ENCODE peak calls at places on chromosomes 2 and 18, in eight cellular contexts. One of them, this sample, is unnamed.

GRCh38 chr2:150526827-150527226 is 39.4 kb upstream of the RND3 start:
- DNase-seq in effector CD4-positive, alpha-beta T cell: no peak
- DNase-seq in HCEC 1CT: peak
- DNase-seq in left ventricle myocardium inferior: no peak
- DNase-seq in activated naive CD8-positive, alpha-beta T cell treated with anti-CD3 and anti-CD28 coated beads for 36 hours: no peak
- DNase-seq in stimulated activated CD8-positive, alpha-beta memory T cell treated with anti-CD3 and anti-CD28 coated beads, Interleukin-15, amount 100 ng/mL, for 48 hours: no peak
- DNase-seq in central memory CD4-positive, alpha-beta T cell: no peak
- DNase-seq in H54: peak
- DNase-seq in this sample: no peak

GRCh38 chr2:232634319-232635150 is 1.1 kb downstream of the EFHD1 start:
- DNase-seq in central memory CD4-positive, alpha-beta T cell: no peak
- DNase-seq in left ventricle myocardium inferior: peak
- DNase-seq in HCEC 1CT: no peak
- DNase-seq in effector CD4-positive, alpha-beta T cell: no peak
- DNase-seq in stimulated activated CD8-positive, alpha-beta memory T cell treated with anti-CD3 and anti-CD28 coated beads, Interleukin-15, amount 100 ng/mL, for 48 hours: no peak
- DNase-seq in activated naive CD8-positive, alpha-beta T cell treated with anti-CD3 and anti-CD28 coated beads for 36 hours: no peak
- DNase-seq in H54: no peak
- DNase-seq in this sample: no peak

GRCh38 chr18:49020129-49020528 is 69.4 kb upstream of the SMAD7 start:
- DNase-seq in H54: no peak
- DNase-seq in HCEC 1CT: no peak
- DNase-seq in stimulated activated CD8-positive, alpha-beta memory T cell treated with anti-CD3 and anti-CD28 coated beads, Interleukin-15, amount 100 ng/mL, for 48 hours: no peak
- DNase-seq in effector CD4-positive, alpha-beta T cell: no peak
- DNase-seq in activated naive CD8-positive, alpha-beta T cell treated with anti-CD3 and anti-CD28 coated beads for 36 hours: no peak
- DNase-seq in left ventricle myocardium inferior: no peak
- DNase-seq in central memory CD4-positive, alpha-beta T cell: no peak
- DNase-seq in this sample: no peak

GRCh38 chr2:203600286-203600685 is 65.2 kb upstream of the RAPH1 start:
- DNase-seq in effector CD4-positive, alpha-beta T cell: no peak
- DNase-seq in left ventricle myocardium inferior: no peak
- DNase-seq in stimulated activated CD8-positive, alpha-beta memory T cell treated with anti-CD3 and anti-CD28 coated beads, Interleukin-15, amount 100 ng/mL, for 48 hours: no peak
- DNase-seq in central memory CD4-positive, alpha-beta T cell: no peak
- DNase-seq in HCEC 1CT: no peak
- DNase-seq in H54: no peak
- DNase-seq in activated naive CD8-positive, alpha-beta T cell treated with anti-CD3 and anti-CD28 coated beads for 36 hours: no peak
- DNase-seq in this sample: no peak

GRCh38 chr2:226308981-226309380 is 490.6 kb downstream of the IRS1 start:
- DNase-seq in activated naive CD8-positive, alpha-beta T cell treated with anti-CD3 and anti-CD28 coated beads for 36 hours: no peak
- DNase-seq in H54: no peak
- DNase-seq in left ventricle myocardium inferior: no peak
- DNase-seq in effector CD4-positive, alpha-beta T cell: no peak
- DNase-seq in HCEC 1CT: peak
- DNase-seq in central memory CD4-positive, alpha-beta T cell: no peak
- DNase-seq in stimulated activated CD8-positive, alpha-beta memory T cell treated with anti-CD3 and anti-CD28 coated beads, Interleukin-15, amount 100 ng/mL, for 48 hours: no peak
- DNase-seq in this sample: no peak

GRCh38 chr2:25879133-25879730 is 945 bp upstream of the ASXL2 start:
- DNase-seq in HCEC 1CT: peak
- DNase-seq in H54: no peak
- DNase-seq in central memory CD4-positive, alpha-beta T cell: no peak
- DNase-seq in activated naive CD8-positive, alpha-beta T cell treated with anti-CD3 and anti-CD28 coated beads for 36 hours: no peak
- DNase-seq in left ventricle myocardium inferior: no peak
- DNase-seq in stimulated activated CD8-positive, alpha-beta memory T cell treated with anti-CD3 and anti-CD28 coated beads, Interleukin-15, amount 100 ng/mL, for 48 hours: no peak
- DNase-seq in effector CD4-positive, alpha-beta T cell: no peak
- DNase-seq in this sample: no peak

GRCh38 chr18:79883461-79884295 is 67.8 kb downstream of the SLC66A2 start:
- DNase-seq in HCEC 1CT: no peak
- DNase-seq in left ventricle myocardium inferior: no peak
- DNase-seq in H54: no peak
- DNase-seq in activated naive CD8-positive, alpha-beta T cell treated with anti-CD3 and anti-CD28 coated beads for 36 hours: no peak
- DNase-seq in stimulated activated CD8-positive, alpha-beta memory T cell treated with anti-CD3 and anti-CD28 coated beads, Interleukin-15, amount 100 ng/mL, for 48 hours: no peak
- DNase-seq in central memory CD4-positive, alpha-beta T cell: no peak
- DNase-seq in effector CD4-positive, alpha-beta T cell: no peak
- DNase-seq in this sample: no peak

GRCh38 chr2:241870611-241871537 is 1.3 kb downstream of the RTP5 start:
- DNase-seq in HCEC 1CT: no peak
- DNase-seq in stimulated activated CD8-positive, alpha-beta memory T cell treated with anti-CD3 and anti-CD28 coated beads, Interleukin-15, amount 100 ng/mL, for 48 hours: no peak
- DNase-seq in H54: no peak
- DNase-seq in central memory CD4-positive, alpha-beta T cell: peak
- DNase-seq in activated naive CD8-positive, alpha-beta T cell treated with anti-CD3 and anti-CD28 coated beads for 36 hours: peak
- DNase-seq in left ventricle myocardium inferior: no peak
- DNase-seq in effector CD4-positive, alpha-beta T cell: no peak
- DNase-seq in this sample: no peak

GRCh38 chr18:75290737-75291358 is 80.3 kb downstream of the TSHZ1 start:
- DNase-seq in HCEC 1CT: no peak
- DNase-seq in H54: no peak
- DNase-seq in activated naive CD8-positive, alpha-beta T cell treated with anti-CD3 and anti-CD28 coated beads for 36 hours: no peak
- DNase-seq in central memory CD4-positive, alpha-beta T cell: no peak
- DNase-seq in effector CD4-positive, alpha-beta T cell: no peak
- DNase-seq in left ventricle myocardium inferior: no peak
- DNase-seq in stimulated activated CD8-positive, alpha-beta memory T cell treated with anti-CD3 and anti-CD28 coated beads, Interleukin-15, amount 100 ng/mL, for 48 hours: no peak
- DNase-seq in this sample: no peak

This sample was measured in frontal cortex.